ENCODE peak calls at places on chromosomes 2 and 18, in seven cellular contexts. N is globus pallidus; V is HEK293T; F is endodermal cell; Y is NCI-H510A treated with DMSO at 0.1 percent for 48 hours; D is stimulated activated CD8-positive, alpha-beta memory T cell treated with anti-CD3 and anti-CD28 coated beads, Interleukin-4, amount 100 ng/mL, for 4 hours; K is NCI-H774. R is an unnamed sample.

GRCh38 chr2:11765501-11765900 is 19.1 kb downstream of the LPIN1 start:
- DNase-seq in K (no peak), V (no peak), F (no peak), N (no peak), Y (no peak), D (no peak), R (no peak)

GRCh38 chr2:34012728-34013302 is 413.7 kb upstream of the FAM98A start:
- DNase-seq in Y (no peak), N (peak), F (peak), D (no peak), V (peak), K (no peak), R (peak)

GRCh38 chr2:45283764-45284620 is 274.7 kb upstream of the SIX2 start:
- DNase-seq in K (no peak), N (no peak), F (peak), Y (no peak), V (peak), D (no peak), R (no peak)

GRCh38 chr2:181658444-181658843 is 1.5 kb upstream of the CERKL start:
- DNase-seq in K (peak), Y (peak), F (peak), N (no peak), V (no peak), D (no peak), R (peak)

GRCh38 chr2:235694721-235695601 is 201.1 kb downstream of the AGAP1 start:
- DNase-seq in V (no peak), Y (peak), N (no peak), D (no peak), K (no peak), F (no peak), R (no peak)

GRCh38 chr2:64990823-64991222 is 1.6 kb downstream of the SLC1A4 start:
- DNase-seq in V (no peak), N (no peak), Y (no peak), D (no peak), K (no peak), F (no peak), R (peak)

GRCh38 chr2:174914894-174915760 is 90.1 kb downstream of the CHN1 start:
- DNase-seq in F (no peak), V (peak), D (no peak), K (peak), N (no peak), Y (no peak), R (no peak)

GRCh38 chr18:12943200-12943599 is 4.6 kb upstream of the SEH1L start:
- DNase-seq in K (no peak), V (no peak), F (no peak), D (no peak), N (no peak), Y (no peak), R (no peak)

GRCh38 chr2:131039908-131040660 is 53.2 kb downstream of the FAM168B start:
- DNase-seq in F (peak), V (no peak), N (no peak), D (no peak), K (no peak), Y (no peak), R (no peak)

GRCh38 chr2:78682781-78683180 is 342.7 kb upstream of the REG3G start:
- DNase-seq in D (no peak), N (no peak), Y (no peak), F (no peak), V (no peak), K (no peak), R (no peak)

GRCh38 chr2:45068643-45069140 is 59.4 kb upstream of the SIX2 start:
- DNase-seq in F (peak), K (no peak), Y (no peak), V (no peak), N (no peak), D (no peak), R (no peak)

GRCh38 chr2:134232461-134232860 is 21.4 kb upstream of the MGAT5 start:
- DNase-seq in N (no peak), K (no peak), V (no peak), D (no peak), F (no peak), Y (no peak), R (no peak)

GRCh38 chr18:31490838-31491237 is 7.1 kb upstream of the DSG2 start:
- DNase-seq in V (no peak), F (no peak), N (no peak), D (no peak), K (no peak), Y (no peak), R (no peak)

GRCh38 chr2:165434865-165435500 is 34.5 kb upstream of the CSRNP3 start:
- DNase-seq in Y (no peak), V (no peak), F (peak), D (no peak), K (no peak), N (no peak), R (no peak)

GRCh38 chr18:48803951-48804855 is 146.6 kb downstream of the SMAD7 start:
- DNase-seq in D (no peak), K (no peak), N (no peak), V (no peak), F (no peak), Y (no peak), R (no peak)

GRCh38 chr2:134460583-134460998 is 206.7 kb downstream of the MGAT5 start:
- DNase-seq in D (no peak), N (peak), F (peak), V (peak), Y (peak), K (peak), R (peak)

GRCh38 chr18:80234398-80234797 is 12.9 kb downstream of the PARD6G start:
- DNase-seq in D (no peak), F (no peak), Y (no peak), N (no peak), K (no peak), V (no peak), R (no peak)

GRCh38 chr2:10962004-10962403 is 50.3 kb downstream of the KCNF1 start:
- DNase-seq in D (no peak), N (no peak), V (no peak), K (no peak), F (no peak), Y (no peak), R (no peak)

GRCh38 chr2:156537147-156537546 is 101.0 kb downstream of the GPD2 start:
- DNase-seq in K (no peak), Y (no peak), V (no peak), N (peak), F (no peak), D (no peak), R (peak)

GRCh38 chr18:9147440-9148238 is 11.1 kb downstream of the ANKRD12 start:
- DNase-seq in Y (peak), K (no peak), V (peak), N (peak), F (peak), D (no peak), R (peak)

GRCh38 chr2:52710810-52711618 is 1056.6 kb upstream of the CHAC2 start:
- DNase-seq in Y (no peak), V (no peak), D (no peak), K (no peak), N (no peak), F (no peak), R (no peak)

GRCh38 chr18:10454800-10455550 is 540 bp downstream of the APCDD1 start:
- DNase-seq in N (peak), V (peak), D (no peak), F (peak), K (no peak), Y (no peak), R (peak)

GRCh38 chr18:54134053-54134452 is 90.4 kb downstream of the MBD2 start:
- DNase-seq in N (no peak), D (no peak), V (no peak), K (no peak), Y (no peak), F (no peak), R (no peak)

GRCh38 chr2:119425119-119425405 is 6.6 kb upstream of the TMEM37 start:
- DNase-seq in V (no peak), K (no peak), F (no peak), D (no peak), Y (no peak), N (no peak), R (no peak)

GRCh38 chr18:711693-712400 is 583 bp downstream of the ENOSF1 start:
- DNase-seq in Y (peak), K (peak), N (peak), V (peak), D (peak), F (peak), R (peak)

GRCh38 chr2:205660521-205661124 is 21.7 kb upstream of the NRP2 start:
- DNase-seq in K (no peak), F (no peak), V (no peak), D (no peak), N (no peak), Y (no peak), R (no peak)

GRCh38 chr18:59885579-59886163 is 14.1 kb upstream of the PMAIP1 start:
- DNase-seq in F (no peak), V (no peak), K (no peak), D (no peak), Y (no peak), N (no peak), R (no peak)

R was measured in midbrain.